ENCODE peak calls at places on chromosome 22, in seven cellular contexts. One of them, this sample, is unnamed.

GRCh38 chr22:37228106-37229011 is 15.7 kb downstream of the RAC2 start:
- DNase-seq in amygdala: no peak
- DNase-seq in fibroblast of pulmonary artery: peak
- DNase-seq in GM23338: no peak
- DNase-seq in amniotic stem cell: no peak
- DNase-seq in activated effector memory CD4-positive, alpha-beta T cell treated with anti-CD3 and anti-CD28 coated beads, Interleukin-2, amount 50 U/mL, for 16 hours: peak
- DNase-seq in stimulated activated CD8-positive, alpha-beta memory T cell treated with anti-CD3 and anti-CD28 coated beads, Interleukin-4, amount 100 ng/mL, for 4 hours: no peak
- DNase-seq in this sample: no peak

GRCh38 chr22:24134090-24134846 is 47.0 kb upstream of the SUSD2 start:
- DNase-seq in amygdala: peak
- DNase-seq in fibroblast of pulmonary artery: no peak
- DNase-seq in GM23338: peak
- DNase-seq in amniotic stem cell: no peak
- DNase-seq in activated effector memory CD4-positive, alpha-beta T cell treated with anti-CD3 and anti-CD28 coated beads, Interleukin-2, amount 50 U/mL, for 16 hours: peak
- DNase-seq in stimulated activated CD8-positive, alpha-beta memory T cell treated with anti-CD3 and anti-CD28 coated beads, Interleukin-4, amount 100 ng/mL, for 4 hours: peak
- DNase-seq in this sample: no peak

GRCh38 chr22:25754527-25755202 is 12.7 kb downstream of the MYO18B start:
- DNase-seq in amygdala: no peak
- DNase-seq in fibroblast of pulmonary artery: peak
- DNase-seq in GM23338: no peak
- DNase-seq in amniotic stem cell: no peak
- DNase-seq in activated effector memory CD4-positive, alpha-beta T cell treated with anti-CD3 and anti-CD28 coated beads, Interleukin-2, amount 50 U/mL, for 16 hours: no peak
- DNase-seq in stimulated activated CD8-positive, alpha-beta memory T cell treated with anti-CD3 and anti-CD28 coated beads, Interleukin-4, amount 100 ng/mL, for 4 hours: no peak
- DNase-seq in this sample: no peak

GRCh38 chr22:33014621-33015020 is 43.6 kb downstream of the SYN3 start:
- DNase-seq in amygdala: no peak
- DNase-seq in fibroblast of pulmonary artery: no peak
- DNase-seq in GM23338: no peak
- DNase-seq in amniotic stem cell: no peak
- DNase-seq in activated effector memory CD4-positive, alpha-beta T cell treated with anti-CD3 and anti-CD28 coated beads, Interleukin-2, amount 50 U/mL, for 16 hours: no peak
- DNase-seq in stimulated activated CD8-positive, alpha-beta memory T cell treated with anti-CD3 and anti-CD28 coated beads, Interleukin-4, amount 100 ng/mL, for 4 hours: no peak
- DNase-seq in this sample: no peak

GRCh38 chr22:44988671-44989070 is 21.1 kb downstream of the PHF21B start:
- DNase-seq in amygdala: no peak
- DNase-seq in fibroblast of pulmonary artery: no peak
- DNase-seq in GM23338: no peak
- DNase-seq in amniotic stem cell: no peak
- DNase-seq in activated effector memory CD4-positive, alpha-beta T cell treated with anti-CD3 and anti-CD28 coated beads, Interleukin-2, amount 50 U/mL, for 16 hours: no peak
- DNase-seq in stimulated activated CD8-positive, alpha-beta memory T cell treated with anti-CD3 and anti-CD28 coated beads, Interleukin-4, amount 100 ng/mL, for 4 hours: no peak
- DNase-seq in this sample: no peak

GRCh38 chr22:47586038-47586437 is 823.6 kb downstream of the TBC1D22A start:
- DNase-seq in amygdala: no peak
- DNase-seq in fibroblast of pulmonary artery: no peak
- DNase-seq in GM23338: no peak
- DNase-seq in amniotic stem cell: no peak
- DNase-seq in activated effector memory CD4-positive, alpha-beta T cell treated with anti-CD3 and anti-CD28 coated beads, Interleukin-2, amount 50 U/mL, for 16 hours: no peak
- DNase-seq in stimulated activated CD8-positive, alpha-beta memory T cell treated with anti-CD3 and anti-CD28 coated beads, Interleukin-4, amount 100 ng/mL, for 4 hours: no peak
- DNase-seq in this sample: no peak

GRCh38 chr22:50027639-50028537 is 15.3 kb upstream of the IL17REL start:
- DNase-seq in amygdala: no peak
- DNase-seq in fibroblast of pulmonary artery: no peak
- DNase-seq in GM23338: no peak
- DNase-seq in amniotic stem cell: no peak
- DNase-seq in activated effector memory CD4-positive, alpha-beta T cell treated with anti-CD3 and anti-CD28 coated beads, Interleukin-2, amount 50 U/mL, for 16 hours: peak
- DNase-seq in stimulated activated CD8-positive, alpha-beta memory T cell treated with anti-CD3 and anti-CD28 coated beads, Interleukin-4, amount 100 ng/mL, for 4 hours: peak
- DNase-seq in this sample: no peak

GRCh38 chr22:37208401-37209139 is 3.7 kb downstream of the SSTR3 start:
- DNase-seq in amygdala: no peak
- DNase-seq in fibroblast of pulmonary artery: no peak
- DNase-seq in GM23338: no peak
- DNase-seq in amniotic stem cell: no peak
- DNase-seq in activated effector memory CD4-positive, alpha-beta T cell treated with anti-CD3 and anti-CD28 coated beads, Interleukin-2, amount 50 U/mL, for 16 hours: no peak
- DNase-seq in stimulated activated CD8-positive, alpha-beta memory T cell treated with anti-CD3 and anti-CD28 coated beads, Interleukin-4, amount 100 ng/mL, for 4 hours: no peak
- DNase-seq in this sample: no peak

GRCh38 chr22:49404576-49405199 is 423.0 kb downstream of the BRD1 start:
- DNase-seq in amygdala: no peak
- DNase-seq in fibroblast of pulmonary artery: no peak
- DNase-seq in GM23338: no peak
- DNase-seq in amniotic stem cell: no peak
- DNase-seq in activated effector memory CD4-positive, alpha-beta T cell treated with anti-CD3 and anti-CD28 coated beads, Interleukin-2, amount 50 U/mL, for 16 hours: peak
- DNase-seq in stimulated activated CD8-positive, alpha-beta memory T cell treated with anti-CD3 and anti-CD28 coated beads, Interleukin-4, amount 100 ng/mL, for 4 hours: no peak
- DNase-seq in this sample: no peak

GRCh38 chr22:38040953-38041759 is 16.0 kb upstream of the PICK1 start:
- DNase-seq in amygdala: peak
- DNase-seq in fibroblast of pulmonary artery: no peak
- DNase-seq in GM23338: no peak
- DNase-seq in amniotic stem cell: no peak
- DNase-seq in activated effector memory CD4-positive, alpha-beta T cell treated with anti-CD3 and anti-CD28 coated beads, Interleukin-2, amount 50 U/mL, for 16 hours: no peak
- DNase-seq in stimulated activated CD8-positive, alpha-beta memory T cell treated with anti-CD3 and anti-CD28 coated beads, Interleukin-4, amount 100 ng/mL, for 4 hours: no peak
- DNase-seq in this sample: no peak

GRCh38 chr22:27241430-27242110 is 560.0 kb downstream of the MN1 start:
- DNase-seq in amygdala: peak
- DNase-seq in fibroblast of pulmonary artery: peak
- DNase-seq in GM23338: no peak
- DNase-seq in amniotic stem cell: no peak
- DNase-seq in activated effector memory CD4-positive, alpha-beta T cell treated with anti-CD3 and anti-CD28 coated beads, Interleukin-2, amount 50 U/mL, for 16 hours: no peak
- DNase-seq in stimulated activated CD8-positive, alpha-beta memory T cell treated with anti-CD3 and anti-CD28 coated beads, Interleukin-4, amount 100 ng/mL, for 4 hours: no peak
- DNase-seq in this sample: no peak

GRCh38 chr22:17862646-17863181 is 88.4 kb upstream of the BID start:
- DNase-seq in amygdala: no peak
- DNase-seq in fibroblast of pulmonary artery: no peak
- DNase-seq in GM23338: no peak
- DNase-seq in amniotic stem cell: no peak
- DNase-seq in activated effector memory CD4-positive, alpha-beta T cell treated with anti-CD3 and anti-CD28 coated beads, Interleukin-2, amount 50 U/mL, for 16 hours: no peak
- DNase-seq in stimulated activated CD8-positive, alpha-beta memory T cell treated with anti-CD3 and anti-CD28 coated beads, Interleukin-4, amount 100 ng/mL, for 4 hours: no peak
- DNase-seq in this sample: no peak

GRCh38 chr22:46401370-46401769 is 65.9 kb downstream of the TRMU start:
- DNase-seq in amygdala: no peak
- DNase-seq in fibroblast of pulmonary artery: no peak
- DNase-seq in GM23338: no peak
- DNase-seq in amniotic stem cell: no peak
- DNase-seq in activated effector memory CD4-positive, alpha-beta T cell treated with anti-CD3 and anti-CD28 coated beads, Interleukin-2, amount 50 U/mL, for 16 hours: no peak
- DNase-seq in stimulated activated CD8-positive, alpha-beta memory T cell treated with anti-CD3 and anti-CD28 coated beads, Interleukin-4, amount 100 ng/mL, for 4 hours: no peak
- DNase-seq in this sample: no peak

GRCh38 chr22:37186228-37186996 is 1.6 kb downstream of the C1QTNF6 start:
- DNase-seq in amygdala: no peak
- DNase-seq in fibroblast of pulmonary artery: peak
- DNase-seq in GM23338: peak
- DNase-seq in amniotic stem cell: no peak
- DNase-seq in activated effector memory CD4-positive, alpha-beta T cell treated with anti-CD3 and anti-CD28 coated beads, Interleukin-2, amount 50 U/mL, for 16 hours: peak
- DNase-seq in stimulated activated CD8-positive, alpha-beta memory T cell treated with anti-CD3 and anti-CD28 coated beads, Interleukin-4, amount 100 ng/mL, for 4 hours: no peak
- DNase-seq in this sample: peak

GRCh38 chr22:41288245-41288946 is 2.4 kb upstream of the RANGAP1 start:
- DNase-seq in amygdala: no peak
- DNase-seq in fibroblast of pulmonary artery: peak
- DNase-seq in GM23338: peak
- DNase-seq in amniotic stem cell: peak
- DNase-seq in activated effector memory CD4-positive, alpha-beta T cell treated with anti-CD3 and anti-CD28 coated beads, Interleukin-2, amount 50 U/mL, for 16 hours: no peak
- DNase-seq in stimulated activated CD8-positive, alpha-beta memory T cell treated with anti-CD3 and anti-CD28 coated beads, Interleukin-4, amount 100 ng/mL, for 4 hours: no peak
- DNase-seq in this sample: peak

GRCh38 chr22:41286639-41287091 is 678 bp upstream of the RANGAP1 start:
- DNase-seq in amygdala: no peak
- DNase-seq in fibroblast of pulmonary artery: peak
- DNase-seq in GM23338: no peak
- DNase-seq in amniotic stem cell: no peak
- DNase-seq in activated effector memory CD4-positive, alpha-beta T cell treated with anti-CD3 and anti-CD28 coated beads, Interleukin-2, amount 50 U/mL, for 16 hours: peak
- DNase-seq in stimulated activated CD8-positive, alpha-beta memory T cell treated with anti-CD3 and anti-CD28 coated beads, Interleukin-4, amount 100 ng/mL, for 4 hours: peak
- DNase-seq in this sample: no peak

GRCh38 chr22:32622004-32622761 is 147.6 kb downstream of the FBXO7 start:
- DNase-seq in amygdala: no peak
- DNase-seq in fibroblast of pulmonary artery: peak
- DNase-seq in GM23338: peak
- DNase-seq in amniotic stem cell: peak
- DNase-seq in activated effector memory CD4-positive, alpha-beta T cell treated with anti-CD3 and anti-CD28 coated beads, Interleukin-2, amount 50 U/mL, for 16 hours: no peak
- DNase-seq in stimulated activated CD8-positive, alpha-beta memory T cell treated with anti-CD3 and anti-CD28 coated beads, Interleukin-4, amount 100 ng/mL, for 4 hours: no peak
- DNase-seq in this sample: no peak

GRCh38 chr22:21726650-21727049 is 8.9 kb downstream of the YPEL1 start:
- DNase-seq in amygdala: no peak
- DNase-seq in fibroblast of pulmonary artery: peak
- DNase-seq in GM23338: peak
- DNase-seq in amniotic stem cell: no peak
- DNase-seq in activated effector memory CD4-positive, alpha-beta T cell treated with anti-CD3 and anti-CD28 coated beads, Interleukin-2, amount 50 U/mL, for 16 hours: peak
- DNase-seq in stimulated activated CD8-positive, alpha-beta memory T cell treated with anti-CD3 and anti-CD28 coated beads, Interleukin-4, amount 100 ng/mL, for 4 hours: peak
- DNase-seq in this sample: no peak

GRCh38 chr22:32877196-32877595 is 75.7 kb downstream of the TIMP3 start:
- DNase-seq in amygdala: no peak
- DNase-seq in fibroblast of pulmonary artery: peak
- DNase-seq in GM23338: no peak
- DNase-seq in amniotic stem cell: no peak
- DNase-seq in activated effector memory CD4-positive, alpha-beta T cell treated with anti-CD3 and anti-CD28 coated beads, Interleukin-2, amount 50 U/mL, for 16 hours: no peak
- DNase-seq in stimulated activated CD8-positive, alpha-beta memory T cell treated with anti-CD3 and anti-CD28 coated beads, Interleukin-4, amount 100 ng/mL, for 4 hours: no peak
- DNase-seq in this sample: no peak

GRCh38 chr22:32422062-32422461 is 10.0 kb upstream of the RTCB start:
- DNase-seq in amygdala: no peak
- DNase-seq in fibroblast of pulmonary artery: no peak
- DNase-seq in GM23338: peak
- DNase-seq in amniotic stem cell: no peak
- DNase-seq in activated effector memory CD4-positive, alpha-beta T cell treated with anti-CD3 and anti-CD28 coated beads, Interleukin-2, amount 50 U/mL, for 16 hours: no peak
- DNase-seq in stimulated activated CD8-positive, alpha-beta memory T cell treated with anti-CD3 and anti-CD28 coated beads, Interleukin-4, amount 100 ng/mL, for 4 hours: no peak
- DNase-seq in this sample: no peak

GRCh38 chr22:48651981-48652538 is 1175.6 kb downstream of the BRD1 start:
- DNase-seq in amygdala: no peak
- DNase-seq in fibroblast of pulmonary artery: no peak
- DNase-seq in GM23338: no peak
- DNase-seq in amniotic stem cell: no peak
- DNase-seq in activated effector memory CD4-positive, alpha-beta T cell treated with anti-CD3 and anti-CD28 coated beads, Interleukin-2, amount 50 U/mL, for 16 hours: no peak
- DNase-seq in stimulated activated CD8-positive, alpha-beta memory T cell treated with anti-CD3 and anti-CD28 coated beads, Interleukin-4, amount 100 ng/mL, for 4 hours: no peak
- DNase-seq in this sample: no peak

GRCh38 chr22:18044548-18045271 is 20.3 kb upstream of the MICAL3 start:
- DNase-seq in amygdala: peak
- DNase-seq in fibroblast of pulmonary artery: no peak
- DNase-seq in GM23338: no peak
- DNase-seq in amniotic stem cell: no peak
- DNase-seq in activated effector memory CD4-positive, alpha-beta T cell treated with anti-CD3 and anti-CD28 coated beads, Interleukin-2, amount 50 U/mL, for 16 hours: peak
- DNase-seq in stimulated activated CD8-positive, alpha-beta memory T cell treated with anti-CD3 and anti-CD28 coated beads, Interleukin-4, amount 100 ng/mL, for 4 hours: no peak
- DNase-seq in this sample: no peak